ENCODE peak calls at places on chromosome 3, in ten cellular contexts. J, K, P, I, O, A, Z, W, G and F are unnamed samples.

GRCh38 chr3:16377196-16377595 is 112.2 kb downstream of the OXNAD1 start:
- DNase-seq in J (no peak), K (no peak), P (no peak), I (no peak), O (no peak), A (no peak), Z (no peak), W (no peak), G (no peak), F (no peak)

GRCh38 chr3:123444023-123444422 is 4.9 kb downstream of the ADCY5 start:
- DNase-seq in J (no peak), K (no peak), P (no peak), I (no peak), O (no peak), A (no peak), Z (no peak), W (no peak), G (no peak), F (no peak)

GRCh38 chr3:141261472-141262171 is 30.0 kb downstream of the PXYLP1 start:
- DNase-seq in J (no peak), K (no peak), P (no peak), I (no peak), O (no peak), A (no peak), Z (no peak), W (no peak), G (no peak), F (no peak)

GRCh38 chr3:127038476-127038875 is 55.6 kb downstream of the PLXNA1 start:
- DNase-seq in J (peak), K (no peak), P (no peak), I (peak), O (no peak), A (no peak), Z (no peak), W (no peak), G (no peak), F (no peak)

GRCh38 chr3:70757658-70758057 is 445.2 kb upstream of the MDFIC2 start:
- DNase-seq in J (no peak), K (no peak), P (no peak), I (no peak), O (no peak), A (peak), Z (no peak), W (no peak), G (no peak), F (no peak)

GRCh38 chr3:140135461-140135860 is 200.5 kb downstream of the CLSTN2 start:
- DNase-seq in J (no peak), K (no peak), P (no peak), I (no peak), O (no peak), A (no peak), Z (no peak), W (no peak), G (no peak), F (no peak)

GRCh38 chr3:24002129-24002528 is 57.0 kb downstream of the NR1D2 start:
- DNase-seq in J (no peak), K (no peak), P (no peak), I (no peak), O (no peak), A (no peak), Z (no peak), W (no peak), G (no peak), F (no peak)

GRCh38 chr3:128335621-128336296 is 130.9 kb downstream of the DNAJB8 start:
- DNase-seq in J (peak), K (no peak), P (no peak), I (no peak), O (no peak), A (peak), Z (no peak), W (no peak), G (no peak), F (no peak)

GRCh38 chr3:145489011-145489410 is 672.0 kb downstream of the PLOD2 start:
- DNase-seq in J (no peak), K (no peak), P (no peak), I (no peak), O (no peak), A (no peak), Z (no peak), W (no peak), G (no peak), F (no peak)

GRCh38 chr3:51715231-51716058 is 8.6 kb downstream of the GRM2 start:
- DNase-seq in J (no peak), K (no peak), P (no peak), I (no peak), O (no peak), A (no peak), Z (peak), W (peak), G (no peak), F (no peak)

GRCh38 chr3:98884675-98885371 is 16.7 kb downstream of the DCBLD2 start:
- DNase-seq in J (no peak), K (no peak), P (no peak), I (no peak), O (no peak), A (no peak), Z (no peak), W (no peak), G (no peak), F (no peak)

GRCh38 chr3:54817628-54818027 is 110.2 kb downstream of the LRTM1 start:
- DNase-seq in J (no peak), K (no peak), P (no peak), I (no peak), O (peak), A (no peak), Z (no peak), W (no peak), G (no peak), F (peak)

GRCh38 chr3:63096248-63097058 is 181.7 kb upstream of the SYNPR start:
- DNase-seq in J (no peak), K (no peak), P (no peak), I (no peak), O (no peak), A (no peak), Z (no peak), W (no peak), G (no peak), F (no peak)

GRCh38 chr3:126959921-126960603 is 22.9 kb upstream of the PLXNA1 start:
- DNase-seq in J (peak), K (no peak), P (no peak), I (peak), O (no peak), A (no peak), Z (no peak), W (no peak), G (no peak), F (no peak)

GRCh38 chr3:9552252-9552999 is 1.2 kb downstream of the LHFPL4 start:
- DNase-seq in J (peak), K (no peak), P (no peak), I (peak), O (peak), A (peak), Z (peak), W (peak), G (no peak), F (no peak)

GRCh38 chr3:96813820-96814580 is 394 bp upstream of the EPHA6 start:
- DNase-seq in J (peak), K (peak), P (no peak), I (peak), O (peak), A (peak), Z (peak), W (peak), G (peak), F (no peak)

GRCh38 chr3:128549283-128550112 is 56.5 kb upstream of the GATA2 start:
- DNase-seq in J (peak), K (no peak), P (peak), I (peak), O (peak), A (peak), Z (no peak), W (peak), G (no peak), F (peak)

GRCh38 chr3:53350652-53351051 is 3.3 kb upstream of the DCP1A start:
- DNase-seq in J (no peak), K (no peak), P (no peak), I (no peak), O (peak), A (peak), Z (peak), W (no peak), G (no peak), F (no peak)